ENCODE peak calls at places on chromosomes 2 and 18, in ten cellular contexts. One of them, this sample, is unnamed.

GRCh38 chr2:195945056-195945455 is 123.6 kb downstream of the DNAH7 start:
- DNase-seq in CD8-positive, alpha-beta memory T cell: no peak
- DNase-seq in NT2/D1: no peak
- DNase-seq in cardiac muscle cell: no peak
- DNase-seq in HCT116: no peak
- DNase-seq in body of pancreas: no peak
- DNase-seq in breast epithelium: no peak
- DNase-seq in small intestine: no peak
- DNase-seq in colonic mucosa: no peak
- DNase-seq in ovary: no peak
- DNase-seq in this sample: no peak

GRCh38 chr2:119429225-119430000 is 2.2 kb upstream of the TMEM37 start:
- DNase-seq in CD8-positive, alpha-beta memory T cell: no peak
- DNase-seq in NT2/D1: no peak
- DNase-seq in cardiac muscle cell: no peak
- DNase-seq in HCT116: no peak
- DNase-seq in body of pancreas: no peak
- DNase-seq in breast epithelium: no peak
- DNase-seq in small intestine: peak; percentile 32
- DNase-seq in colonic mucosa: no peak
- DNase-seq in ovary: no peak
- DNase-seq in this sample: no peak

GRCh38 chr2:113709022-113709421 is 47.4 kb downstream of the SLC35F5 start:
- DNase-seq in CD8-positive, alpha-beta memory T cell: no peak
- DNase-seq in NT2/D1: no peak
- DNase-seq in cardiac muscle cell: no peak
- DNase-seq in HCT116: no peak
- DNase-seq in body of pancreas: no peak
- DNase-seq in breast epithelium: no peak
- DNase-seq in small intestine: no peak
- DNase-seq in colonic mucosa: no peak
- DNase-seq in ovary: no peak
- DNase-seq in this sample: no peak

GRCh38 chr2:205612661-205613060 is 69.6 kb upstream of the NRP2 start:
- DNase-seq in CD8-positive, alpha-beta memory T cell: no peak
- DNase-seq in NT2/D1: no peak
- DNase-seq in cardiac muscle cell: no peak
- DNase-seq in HCT116: no peak
- DNase-seq in body of pancreas: no peak
- DNase-seq in breast epithelium: no peak
- DNase-seq in small intestine: no peak
- DNase-seq in colonic mucosa: no peak
- DNase-seq in ovary: no peak
- DNase-seq in this sample: no peak

GRCh38 chr2:43958397-43959275 is 37.2 kb downstream of the LRPPRC start:
- DNase-seq in CD8-positive, alpha-beta memory T cell: no peak
- DNase-seq in NT2/D1: no peak
- DNase-seq in cardiac muscle cell: peak; percentile 7
- DNase-seq in HCT116: no peak
- DNase-seq in body of pancreas: no peak
- DNase-seq in breast epithelium: no peak
- DNase-seq in small intestine: no peak
- DNase-seq in colonic mucosa: no peak
- DNase-seq in ovary: no peak
- DNase-seq in this sample: no peak

GRCh38 chr2:38245114-38245641 is 131.9 kb downstream of the ATL2 start:
- DNase-seq in CD8-positive, alpha-beta memory T cell: no peak
- DNase-seq in NT2/D1: no peak
- DNase-seq in cardiac muscle cell: no peak
- DNase-seq in HCT116: no peak
- DNase-seq in body of pancreas: no peak
- DNase-seq in breast epithelium: no peak
- DNase-seq in small intestine: no peak
- DNase-seq in colonic mucosa: no peak
- DNase-seq in ovary: no peak
- DNase-seq in this sample: no peak

GRCh38 chr18:2850816-2851215 is 4.0 kb downstream of the EMILIN2 start:
- DNase-seq in CD8-positive, alpha-beta memory T cell: no peak
- DNase-seq in NT2/D1: no peak
- DNase-seq in cardiac muscle cell: no peak
- DNase-seq in HCT116: no peak
- DNase-seq in body of pancreas: no peak
- DNase-seq in breast epithelium: no peak
- DNase-seq in small intestine: no peak
- DNase-seq in colonic mucosa: no peak
- DNase-seq in ovary: no peak
- DNase-seq in this sample: no peak

GRCh38 chr2:214865400-214865799 is 55.9 kb upstream of the BARD1 start:
- DNase-seq in CD8-positive, alpha-beta memory T cell: no peak
- DNase-seq in NT2/D1: no peak
- DNase-seq in cardiac muscle cell: no peak
- DNase-seq in HCT116: no peak
- DNase-seq in body of pancreas: no peak
- DNase-seq in breast epithelium: no peak
- DNase-seq in small intestine: no peak
- DNase-seq in colonic mucosa: no peak
- DNase-seq in ovary: no peak
- DNase-seq in this sample: no peak

GRCh38 chr2:150211164-150211631 is 276.3 kb downstream of the RND3 start:
- DNase-seq in CD8-positive, alpha-beta memory T cell: no peak
- DNase-seq in NT2/D1: no peak
- DNase-seq in cardiac muscle cell: no peak
- DNase-seq in HCT116: no peak
- DNase-seq in body of pancreas: no peak
- DNase-seq in breast epithelium: no peak
- DNase-seq in small intestine: no peak
- DNase-seq in colonic mucosa: no peak
- DNase-seq in ovary: no peak
- DNase-seq in this sample: no peak

GRCh38 chr2:131044757-131045150 is 48.5 kb downstream of the FAM168B start:
- DNase-seq in CD8-positive, alpha-beta memory T cell: no peak
- DNase-seq in NT2/D1: no peak
- DNase-seq in cardiac muscle cell: no peak
- DNase-seq in HCT116: no peak
- DNase-seq in body of pancreas: no peak
- DNase-seq in breast epithelium: peak; percentile 2
- DNase-seq in small intestine: no peak
- DNase-seq in colonic mucosa: no peak
- DNase-seq in ovary: no peak
- DNase-seq in this sample: no peak

GRCh38 chr2:14633031-14633430 is 514 bp downstream of the LRATD1 start:
- DNase-seq in CD8-positive, alpha-beta memory T cell: no peak
- DNase-seq in NT2/D1: no peak
- DNase-seq in cardiac muscle cell: no peak
- DNase-seq in HCT116: no peak
- DNase-seq in body of pancreas: peak; percentile 17
- DNase-seq in breast epithelium: no peak
- DNase-seq in small intestine: peak; percentile 75
- DNase-seq in colonic mucosa: peak; percentile 33
- DNase-seq in ovary: peak; percentile 12
- DNase-seq in this sample: no peak

GRCh38 chr2:3079959-3080948 is 297.4 kb downstream of the EIPR1 start:
- DNase-seq in CD8-positive, alpha-beta memory T cell: no peak
- DNase-seq in NT2/D1: no peak
- DNase-seq in cardiac muscle cell: no peak
- DNase-seq in HCT116: no peak
- DNase-seq in body of pancreas: no peak
- DNase-seq in breast epithelium: no peak
- DNase-seq in small intestine: no peak
- DNase-seq in colonic mucosa: no peak
- DNase-seq in ovary: no peak
- DNase-seq in this sample: no peak

DNA sequence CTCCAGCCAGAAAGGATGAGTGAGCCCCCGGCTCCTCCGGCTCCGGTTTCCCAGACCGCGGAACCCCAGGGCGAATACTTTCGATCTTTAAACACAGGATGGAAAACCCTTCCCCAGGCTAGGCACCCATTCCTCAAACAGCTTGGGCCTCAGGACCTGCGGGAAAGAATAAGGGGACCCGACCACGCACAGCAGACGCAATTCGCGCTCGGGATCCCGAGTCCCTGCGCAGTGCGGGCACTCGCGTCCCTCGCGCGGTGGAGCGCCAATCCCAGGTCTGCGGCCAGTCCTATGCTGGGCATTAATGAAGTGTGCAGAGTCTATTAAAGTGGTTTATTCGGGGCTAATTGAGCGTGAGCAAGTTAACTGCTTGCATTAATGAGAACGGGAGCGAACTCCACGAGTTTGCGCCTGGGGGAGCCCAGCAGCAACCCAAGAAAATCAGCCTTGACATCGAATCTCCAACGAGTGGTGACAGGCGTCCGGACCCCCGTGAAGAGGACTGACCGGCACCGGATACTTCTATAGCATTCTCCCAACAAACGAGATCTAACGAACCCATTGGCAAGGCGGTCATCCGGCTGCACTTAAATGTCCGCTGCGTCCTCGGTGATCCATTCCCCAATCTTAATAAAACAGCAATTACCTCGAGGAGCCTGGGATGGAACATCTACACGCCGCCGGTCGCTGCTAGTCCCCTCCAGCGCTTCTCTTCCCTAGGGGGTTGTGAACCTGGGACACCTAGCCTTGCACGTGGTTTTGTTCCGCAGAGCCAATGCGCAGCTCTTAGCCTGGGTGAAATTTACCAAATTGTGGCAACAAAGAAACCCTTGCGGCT is 1.7 kb downstream of the OSR1 start:
- DNase-seq in CD8-positive, alpha-beta memory T cell: no peak
- DNase-seq in NT2/D1: no peak
- DNase-seq in cardiac muscle cell: no peak
- DNase-seq in HCT116: no peak
- DNase-seq in body of pancreas: no peak
- DNase-seq in breast epithelium: no peak
- DNase-seq in small intestine: no peak
- DNase-seq in colonic mucosa: no peak
- DNase-seq in ovary: no peak
- DNase-seq in this sample: no peak
- H3K27me3 ChIP-seq in CD8-positive, alpha-beta memory T cell: peaks cover 82% of the 10 kb centered on the region
- H3K27me3 ChIP-seq in NT2/D1: peaks cover 99% of the 10 kb centered on the region
- H3K27me3 ChIP-seq in cardiac muscle cell: peaks cover 95% of the 10 kb centered on the region
- H3K27me3 ChIP-seq in HCT116: no peaks in the 10 kb centered on the region
- H3K27me3 ChIP-seq in body of pancreas: no peaks in the 10 kb centered on the region
- H3K27me3 ChIP-seq in breast epithelium: no peaks in the 10 kb centered on the region
- H3K27me3 ChIP-seq in small intestine: peaks cover 14% of the 10 kb centered on the region
- H3K27me3 ChIP-seq in colonic mucosa: peaks cover 41% of the 10 kb centered on the region
- H3K27me3 ChIP-seq in ovary: no peaks in the 10 kb centered on the region
- H3K27me3 ChIP-seq in this sample: peaks cover 90% of the 10 kb centered on the region

GRCh38 chr2:60544059-60544458 is 9.4 kb downstream of the BCL11A start:
- DNase-seq in CD8-positive, alpha-beta memory T cell: no peak
- DNase-seq in NT2/D1: no peak
- DNase-seq in cardiac muscle cell: no peak
- DNase-seq in HCT116: no peak
- DNase-seq in body of pancreas: no peak
- DNase-seq in breast epithelium: no peak
- DNase-seq in small intestine: no peak
- DNase-seq in colonic mucosa: no peak
- DNase-seq in ovary: no peak
- DNase-seq in this sample: no peak
- H3K27me3 ChIP-seq in CD8-positive, alpha-beta memory T cell: peaks cover 28% of the 10 kb centered on the region
- H3K27me3 ChIP-seq in NT2/D1: no peaks in the 10 kb centered on the region
- H3K27me3 ChIP-seq in cardiac muscle cell: peaks cover 2% of the 10 kb centered on the region
- H3K27me3 ChIP-seq in HCT116: peaks cover 64% of the 10 kb centered on the region
- H3K27me3 ChIP-seq in body of pancreas: no peaks in the 10 kb centered on the region
- H3K27me3 ChIP-seq in breast epithelium: no peaks in the 10 kb centered on the region
- H3K27me3 ChIP-seq in small intestine: no peaks in the 10 kb centered on the region
- H3K27me3 ChIP-seq in colonic mucosa: no peaks in the 10 kb centered on the region
- H3K27me3 ChIP-seq in ovary: no peaks in the 10 kb centered on the region
- H3K27me3 ChIP-seq in this sample: peaks cover 19% of the 10 kb centered on the region

DNA sequence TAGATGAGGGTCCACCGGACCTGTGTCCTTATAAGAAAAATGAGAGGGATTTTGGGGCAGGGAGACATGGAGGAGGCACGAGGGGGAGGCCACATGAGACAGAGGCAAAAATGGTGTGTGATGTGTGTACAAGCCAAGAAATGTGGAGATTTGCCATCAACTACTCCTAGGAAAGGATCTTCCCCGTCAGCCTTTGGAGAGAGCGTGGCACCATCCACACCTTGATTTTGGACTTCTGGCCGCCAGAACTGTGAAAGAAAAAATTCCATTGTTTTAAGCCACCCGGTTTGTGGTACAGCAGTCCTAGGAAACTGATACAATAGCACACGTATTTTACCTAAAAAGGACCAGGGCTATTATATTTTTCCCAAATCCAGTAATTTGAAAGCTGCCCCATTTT is 829.0 kb upstream of the SALL3 start:
- DNase-seq in CD8-positive, alpha-beta memory T cell: no peak
- DNase-seq in NT2/D1: no peak
- DNase-seq in cardiac muscle cell: no peak
- DNase-seq in HCT116: no peak
- DNase-seq in body of pancreas: no peak
- DNase-seq in breast epithelium: no peak
- DNase-seq in small intestine: no peak
- DNase-seq in colonic mucosa: no peak
- DNase-seq in ovary: no peak
- DNase-seq in this sample: no peak
- H3K27me3 ChIP-seq in CD8-positive, alpha-beta memory T cell: no peaks in the 10 kb centered on the region
- H3K27me3 ChIP-seq in NT2/D1: peaks cover 93% of the 10 kb centered on the region
- H3K27me3 ChIP-seq in cardiac muscle cell: no peaks in the 10 kb centered on the region
- H3K27me3 ChIP-seq in HCT116: no peaks in the 10 kb centered on the region
- H3K27me3 ChIP-seq in body of pancreas: no peaks in the 10 kb centered on the region
- H3K27me3 ChIP-seq in breast epithelium: no peaks in the 10 kb centered on the region
- H3K27me3 ChIP-seq in small intestine: no peaks in the 10 kb centered on the region
- H3K27me3 ChIP-seq in colonic mucosa: no peaks in the 10 kb centered on the region
- H3K27me3 ChIP-seq in ovary: no peaks in the 10 kb centered on the region
- H3K27me3 ChIP-seq in this sample: no peaks in the 10 kb centered on the region

DNA sequence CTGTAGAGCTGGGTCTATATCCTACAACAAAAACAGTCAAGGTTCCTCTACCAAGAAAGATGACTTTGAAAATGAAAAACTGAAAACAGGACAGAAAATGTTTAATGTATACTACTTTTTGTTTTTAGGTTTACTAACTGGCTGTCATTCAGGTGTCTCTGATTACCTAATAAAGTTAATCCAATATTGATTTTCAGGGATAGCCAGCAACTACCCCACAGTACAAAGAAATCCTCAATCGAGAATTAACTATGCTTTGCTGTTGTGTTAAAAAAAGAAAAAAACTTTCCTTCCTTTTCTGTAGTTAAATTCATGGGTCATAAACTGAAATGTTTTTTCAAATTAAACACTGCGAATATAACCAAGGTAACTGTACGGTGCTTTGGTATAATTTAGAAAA is 45.8 kb downstream of the TTR start:
- DNase-seq in CD8-positive, alpha-beta memory T cell: no peak
- DNase-seq in NT2/D1: no peak
- DNase-seq in cardiac muscle cell: no peak
- DNase-seq in HCT116: no peak
- DNase-seq in body of pancreas: no peak
- DNase-seq in breast epithelium: no peak
- DNase-seq in small intestine: no peak
- DNase-seq in colonic mucosa: no peak
- DNase-seq in ovary: no peak
- DNase-seq in this sample: no peak
- H3K27me3 ChIP-seq in CD8-positive, alpha-beta memory T cell: no peaks in the 10 kb centered on the region
- H3K27me3 ChIP-seq in NT2/D1: no peaks in the 10 kb centered on the region
- H3K27me3 ChIP-seq in cardiac muscle cell: no peaks in the 10 kb centered on the region
- H3K27me3 ChIP-seq in HCT116: no peaks in the 10 kb centered on the region
- H3K27me3 ChIP-seq in body of pancreas: no peaks in the 10 kb centered on the region
- H3K27me3 ChIP-seq in breast epithelium: no peaks in the 10 kb centered on the region
- H3K27me3 ChIP-seq in small intestine: no peaks in the 10 kb centered on the region
- H3K27me3 ChIP-seq in colonic mucosa: no peaks in the 10 kb centered on the region
- H3K27me3 ChIP-seq in ovary: no peaks in the 10 kb centered on the region
- H3K27me3 ChIP-seq in this sample: no peaks in the 10 kb centered on the region